ENCODE peak calls at places on chromosomes 1 and 21, in six cellular contexts. X is K562, W is GM12878, F is GM12891, Y is H1, M is HepG2. L is an unnamed sample.

GRCh38 chr1:203625623-203626189 is 926 bp upstream of the ATP2B4 start:
- DNase-seq in X (peak), W (peak), F (no peak), Y (no peak), M (peak), L (no peak)

GRCh38 chr1:182568647-182569284 is 20.3 kb downstream of the RNASEL start:
- DNase-seq in X (no peak), W (no peak), F (no peak), Y (no peak), M (no peak), L (no peak)

GRCh38 chr1:85607126-85607912 is 26.8 kb downstream of the CCN1 start:
- DNase-seq in X (no peak), W (no peak), F (no peak), Y (peak), M (peak), L (no peak)

GRCh38 chr21:25911730-25912401 is 177.1 kb downstream of the GABPA start:
- DNase-seq in X (no peak), W (no peak), F (no peak), Y (no peak), M (no peak), L (no peak)

GRCh38 chr1:34671887-34672286 is 83.0 kb upstream of the GJB5 start:
- DNase-seq in X (no peak), W (no peak), F (no peak), Y (no peak), M (no peak), L (no peak)

GRCh38 chr1:154326546-154327465 is 1.5 kb downstream of the ATP8B2 start:
- DNase-seq in X (no peak), W (no peak), F (no peak), Y (no peak), M (no peak), L (no peak)

GRCh38 chr1:211493865-211494653 is 2.1 kb upstream of the RD3 start:
- DNase-seq in X (no peak), W (no peak), F (no peak), Y (no peak), M (no peak), L (no peak)

GRCh38 chr1:64484651-64485050 is 14.7 kb downstream of the CACHD1 start:
- DNase-seq in X (no peak), W (no peak), F (no peak), Y (no peak), M (no peak), L (no peak)

GRCh38 chr1:68384321-68384813 is 65.4 kb downstream of the RPE65 start:
- DNase-seq in X (no peak), W (no peak), F (no peak), Y (peak), M (peak), L (no peak)

GRCh38 chr1:209688746-209689234 is 13.6 kb downstream of the G0S2 start:
- DNase-seq in X (no peak), W (no peak), F (no peak), Y (no peak), M (no peak), L (no peak)

GRCh38 chr1:180482425-180483275 is 19.7 kb downstream of the ACBD6 start:
- DNase-seq in X (peak), W (no peak), F (no peak), Y (no peak), M (peak), L (no peak)

GRCh38 chr1:78080767-78081166 is 35.0 kb downstream of the GIPC2 start:
- DNase-seq in X (no peak), W (no peak), F (no peak), Y (no peak), M (no peak), L (no peak)

GRCh38 chr1:215647738-215648137 is 80.6 kb downstream of the KCTD3 start:
- DNase-seq in X (no peak), W (no peak), F (no peak), Y (no peak), M (no peak), L (no peak)

GRCh38 chr1:153509729-153510354 is 25.9 kb downstream of the S100A6 start:
- DNase-seq in X (peak), W (no peak), F (no peak), Y (no peak), M (peak), L (peak)

GRCh38 chr1:46687910-46688509 is 16.4 kb downstream of the TEX38 start:
- DNase-seq in X (no peak), W (no peak), F (no peak), Y (no peak), M (no peak), L (no peak)

GRCh38 chr1:169725930-169726329 is 7.9 kb downstream of the SELE start:
- DNase-seq in X (no peak), W (no peak), F (no peak), Y (no peak), M (no peak), L (no peak)

GRCh38 chr1:19009882-19010321 is 53.4 kb upstream of the IFFO2 start:
- DNase-seq in X (no peak), W (no peak), F (no peak), Y (peak), M (peak), L (no peak)

GRCh38 chr21:31413698-31414097 is 69.6 kb upstream of the TIAM1 start:
- DNase-seq in X (no peak), W (no peak), F (no peak), Y (no peak), M (no peak), L (no peak)

GRCh38 chr1:247332215-247332900 is 691 bp upstream of the ZNF496 start:
- DNase-seq in X (peak), W (no peak), F (peak), Y (no peak), M (no peak), L (peak)

GRCh38 chr1:167401260-167401873 is 117.0 kb downstream of the CD247 start:
- DNase-seq in X (peak), W (peak), F (peak), Y (no peak), M (peak), L (no peak)

GRCh38 chr1:27003745-27004470 is 8.7 kb downstream of the TENT5B start:
- DNase-seq in X (no peak), W (no peak), F (no peak), Y (no peak), M (peak), L (no peak)

GRCh38 chr21:45458281-45459170 is 53.6 kb downstream of the COL18A1 start:
- DNase-seq in X (no peak), W (no peak), F (no peak), Y (no peak), M (no peak), L (no peak)

GRCh38 chr1:244158039-244158438 is 107.0 kb downstream of the ZBTB18 start:
- DNase-seq in X (no peak), W (no peak), F (no peak), Y (no peak), M (no peak), L (no peak)

GRCh38 chr1:39529901-39530535 is 38.6 kb downstream of the BMP8A start:
- DNase-seq in X (no peak), W (no peak), F (no peak), Y (no peak), M (no peak), L (no peak)

GRCh38 chr1:181038399-181038873 is 4.7 kb downstream of the MR1 start:
- DNase-seq in X (peak), W (no peak), F (no peak), Y (peak), M (peak), L (no peak)

GRCh38 chr1:19606817-19607706 is 37.0 kb upstream of the NBL1 start:
- DNase-seq in X (no peak), W (no peak), F (no peak), Y (no peak), M (no peak), L (no peak)

GRCh38 chr1:171590022-171590421 is 32.0 kb upstream of the MYOCOS start:
- DNase-seq in X (no peak), W (no peak), F (no peak), Y (no peak), M (no peak), L (no peak)

GRCh38 chr1:1137256-1138045 is 21.6 kb upstream of the C1orf159 start:
- DNase-seq in X (peak), W (no peak), F (peak), Y (no peak), M (no peak), L (peak)

GRCh38 chr1:18328803-18329202 is 151.9 kb upstream of the KLHDC7A start:
- DNase-seq in X (no peak), W (no peak), F (no peak), Y (no peak), M (no peak), L (no peak)

GRCh38 chr21:34133392-34133791 is 60.0 kb downstream of the MRPS6 start:
- DNase-seq in X (no peak), W (no peak), F (no peak), Y (no peak), M (no peak), L (no peak)

GRCh38 chr1:7117265-7117598 is 332.0 kb downstream of the CAMTA1 start:
- DNase-seq in X (no peak), W (no peak), F (no peak), Y (no peak), M (no peak), L (no peak)

GRCh38 chr1:56442456-56442855 is 136.9 kb downstream of the PLPP3 start:
- DNase-seq in X (no peak), W (no peak), F (no peak), Y (no peak), M (no peak), L (no peak)

GRCh38 chr1:4674676-4675075 is 20.3 kb downstream of the AJAP1 start:
- DNase-seq in X (no peak), W (no peak), F (no peak), Y (no peak), M (no peak), L (no peak)

GRCh38 chr1:151839457-151840409 is at the start of gene C2CD4D:
- DNase-seq in X (no peak), W (peak), F (no peak), Y (peak), M (peak), L (peak)

GRCh38 chr21:38813554-38813953 is 7.8 kb downstream of the ETS2 start:
- DNase-seq in X (no peak), W (no peak), F (no peak), Y (no peak), M (no peak), L (no peak)

GRCh38 chr1:21622466-21623315 is 46.5 kb downstream of the RAP1GAP start:
- DNase-seq in X (peak), W (no peak), F (peak), Y (no peak), M (no peak), L (peak)

GRCh38 chr1:106944721-106945120 is 111.8 kb upstream of the PRMT6 start:
- DNase-seq in X (no peak), W (no peak), F (no peak), Y (no peak), M (peak), L (no peak)

GRCh38 chr1:234373064-234373937 is at the start of gene COA6:
- DNase-seq in X (peak), W (peak), F (peak), Y (peak), M (peak), L (peak)
- TF ChIP-seq POLR2AphosphoS5 in X (peak), W (peak), F (peak), Y (peak), M (peak), L (peak)

GRCh38 chr1:109823543-109824348 is 60.0 kb upstream of the EPS8L3 start:
- DNase-seq in X (peak), W (no peak), F (no peak), Y (no peak), M (peak), L (no peak)
- TF ChIP-seq POLR2A in X (peak), W (no peak), F (no peak), Y (no peak), M (peak), L (no peak)

GRCh38 chr1:97826820-97827219 is 94.0 kb downstream of the DPYD start:
- DNase-seq in X (no peak), W (no peak), F (no peak), Y (no peak), M (no peak), L (no peak)
- TF ChIP-seq TAF1 in X (no peak), W (no peak), F (no peak), Y (no peak), M (no peak), L (no peak)

GRCh38 chr1:185439727-185440415 is 122.8 kb upstream of the IVNS1ABP start:
- DNase-seq in X (no peak), W (peak), F (peak), Y (no peak), M (no peak), L (no peak)

GRCh38 chr1:185432943-185433342 is 115.9 kb upstream of the IVNS1ABP start:
- DNase-seq in X (no peak), W (no peak), F (no peak), Y (no peak), M (no peak), L (no peak)

GRCh38 chr1:185438936-185439335 is 121.9 kb upstream of the IVNS1ABP start:
- DNase-seq in X (no peak), W (no peak), F (no peak), Y (no peak), M (no peak), L (no peak)

GRCh38 chr1:185434721-185435120 is 117.7 kb upstream of the IVNS1ABP start:
- DNase-seq in X (no peak), W (no peak), F (no peak), Y (no peak), M (no peak), L (no peak)

GRCh38 chr1:185435696-185436379 is 118.8 kb upstream of the IVNS1ABP start:
- DNase-seq in X (no peak), W (no peak), F (no peak), Y (no peak), M (no peak), L (no peak)
- TF ChIP-seq POLR2AphosphoS5 in X (no peak), W (no peak), F (no peak), Y (no peak), M (no peak), L (no peak)

GRCh38 chr1:12166834-12167492 is at the start of gene TNFRSF1B:
- DNase-seq in X (peak), W (no peak), F (peak), Y (no peak), M (no peak), L (peak)
- TF ChIP-seq POLR2A in X (peak), W (peak), F (peak), Y (no peak), M (no peak), L (peak)